ENCODE peak calls at places on chromosomes 4 and X, in seven cellular contexts. One of them, this sample, is unnamed. For H3K4me1 and H3K36me3, the result is how much of the 10 kb centered on the place peaks cover.

GRCh38 chr4:149486861-149487260 is 328.8 kb downstream of the IQCM start:
- DNase-seq in tibial nerve: no peak
- DNase-seq in transverse colon: no peak
- DNase-seq in GM23248: no peak
- DNase-seq in mesenchymal stem cell: no peak
- DNase-seq in GM23338: no peak
- DNase-seq in Caco-2: no peak
- DNase-seq in this sample: no peak

GRCh38 chrX:135973025-135973547 is 702 bp downstream of the MMGT1 start:
- DNase-seq in tibial nerve: no peak
- DNase-seq in transverse colon: peak
- DNase-seq in GM23248: peak
- DNase-seq in mesenchymal stem cell: peak
- DNase-seq in GM23338: peak
- DNase-seq in Caco-2: no peak
- DNase-seq in this sample: no peak

GRCh38 chrX:48458711-48459110 is 11.3 kb downstream of the SLC38A5 start:
- DNase-seq in tibial nerve: no peak
- DNase-seq in transverse colon: no peak
- DNase-seq in GM23248: no peak
- DNase-seq in mesenchymal stem cell: no peak
- DNase-seq in GM23338: no peak
- DNase-seq in Caco-2: no peak
- DNase-seq in this sample: no peak

GRCh38 chr4:105937759-105938158 is 42.5 kb downstream of the NPNT start:
- DNase-seq in tibial nerve: no peak
- DNase-seq in transverse colon: no peak
- DNase-seq in GM23248: no peak
- DNase-seq in mesenchymal stem cell: no peak
- DNase-seq in GM23338: no peak
- DNase-seq in Caco-2: no peak
- DNase-seq in this sample: no peak

GRCh38 chr4:89222171-89222570 is 85.4 kb downstream of the GPRIN3 start:
- DNase-seq in tibial nerve: no peak
- DNase-seq in transverse colon: no peak
- DNase-seq in GM23248: no peak
- DNase-seq in mesenchymal stem cell: no peak
- DNase-seq in GM23338: no peak
- DNase-seq in Caco-2: no peak
- DNase-seq in this sample: no peak

GRCh38 chr4:185469539-185470154 is 1.9 kb downstream of the CCDC110 start:
- DNase-seq in tibial nerve: no peak
- DNase-seq in transverse colon: peak
- DNase-seq in GM23248: no peak
- DNase-seq in mesenchymal stem cell: no peak
- DNase-seq in GM23338: no peak
- DNase-seq in Caco-2: no peak
- DNase-seq in this sample: no peak

GRCh38 chr4:8697826-8698225 is 105.3 kb downstream of the CPZ start:
- DNase-seq in tibial nerve: no peak
- DNase-seq in transverse colon: peak
- DNase-seq in GM23248: no peak
- DNase-seq in mesenchymal stem cell: no peak
- DNase-seq in GM23338: no peak
- DNase-seq in Caco-2: no peak
- DNase-seq in this sample: no peak

GRCh38 chr4:72112514-72113156 is 80.8 kb downstream of the NPFFR2 start:
- DNase-seq in tibial nerve: no peak
- DNase-seq in transverse colon: no peak
- DNase-seq in GM23248: peak
- DNase-seq in mesenchymal stem cell: peak
- DNase-seq in GM23338: no peak
- DNase-seq in Caco-2: no peak
- DNase-seq in this sample: peak

GRCh38 chr4:119646347-119647071 is 17.9 kb upstream of the PDE5A start:
- DNase-seq in tibial nerve: no peak
- DNase-seq in transverse colon: peak
- DNase-seq in GM23248: peak
- DNase-seq in mesenchymal stem cell: no peak
- DNase-seq in GM23338: no peak
- DNase-seq in Caco-2: no peak
- DNase-seq in this sample: no peak

GRCh38 chr4:176002007-176002623 is 63.5 kb upstream of the WDR17 start:
- DNase-seq in tibial nerve: no peak
- DNase-seq in transverse colon: peak
- DNase-seq in GM23248: peak
- DNase-seq in mesenchymal stem cell: peak
- DNase-seq in GM23338: peak
- DNase-seq in Caco-2: no peak
- DNase-seq in this sample: no peak

GRCh38 chrX:111445485-111445884 is 33.5 kb upstream of the DCX start:
- DNase-seq in tibial nerve: no peak
- DNase-seq in transverse colon: no peak
- DNase-seq in GM23248: peak
- DNase-seq in mesenchymal stem cell: peak
- DNase-seq in GM23338: peak
- DNase-seq in Caco-2: no peak
- DNase-seq in this sample: no peak

GRCh38 chrX:115624916-115625315 is 63.9 kb downstream of the PLS3 start:
- DNase-seq in tibial nerve: no peak
- DNase-seq in transverse colon: no peak
- DNase-seq in GM23248: peak
- DNase-seq in mesenchymal stem cell: no peak
- DNase-seq in GM23338: no peak
- DNase-seq in Caco-2: no peak
- DNase-seq in this sample: no peak

DNA sequence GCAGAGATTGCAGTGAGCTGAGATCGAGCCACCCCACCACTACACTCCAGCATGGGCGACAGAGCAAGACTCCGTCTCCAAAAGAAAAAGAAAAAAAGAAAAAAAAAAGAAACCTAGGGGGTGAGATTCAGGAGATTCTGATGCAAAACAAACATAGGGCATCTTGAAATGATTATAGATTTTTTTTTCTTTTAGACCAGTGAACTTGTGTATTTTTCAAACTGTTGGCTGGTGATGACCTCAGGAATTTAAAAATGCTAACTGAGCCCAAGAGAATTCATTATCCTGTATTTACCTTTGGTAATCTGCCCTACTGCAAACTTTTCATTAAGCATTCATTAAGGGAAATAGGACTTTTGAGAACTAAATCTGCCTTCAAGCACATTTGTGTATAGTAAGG is 20.6 kb downstream of the ATP10D start:
- DNase-seq in tibial nerve: no peak
- DNase-seq in transverse colon: no peak
- DNase-seq in GM23248: peak
- DNase-seq in mesenchymal stem cell: no peak
- DNase-seq in GM23338: no peak
- DNase-seq in Caco-2: no peak
- DNase-seq in this sample: no peak
- H3K4me1 ChIP-seq in tibial nerve: under half
- H3K4me1 ChIP-seq in transverse colon: under half
- H3K4me1 ChIP-seq in GM23248: under half
- H3K4me1 ChIP-seq in mesenchymal stem cell: under half
- H3K4me1 ChIP-seq in GM23338: under half
- H3K4me1 ChIP-seq in Caco-2: under half
- H3K4me1 ChIP-seq in this sample: under half

GRCh38 chr4:99563310-99564186 is at the start of gene TRMT10A:
- DNase-seq in tibial nerve: peak
- DNase-seq in transverse colon: peak
- DNase-seq in GM23248: peak
- DNase-seq in mesenchymal stem cell: peak
- DNase-seq in GM23338: peak
- DNase-seq in Caco-2: peak
- DNase-seq in this sample: peak

DNA sequence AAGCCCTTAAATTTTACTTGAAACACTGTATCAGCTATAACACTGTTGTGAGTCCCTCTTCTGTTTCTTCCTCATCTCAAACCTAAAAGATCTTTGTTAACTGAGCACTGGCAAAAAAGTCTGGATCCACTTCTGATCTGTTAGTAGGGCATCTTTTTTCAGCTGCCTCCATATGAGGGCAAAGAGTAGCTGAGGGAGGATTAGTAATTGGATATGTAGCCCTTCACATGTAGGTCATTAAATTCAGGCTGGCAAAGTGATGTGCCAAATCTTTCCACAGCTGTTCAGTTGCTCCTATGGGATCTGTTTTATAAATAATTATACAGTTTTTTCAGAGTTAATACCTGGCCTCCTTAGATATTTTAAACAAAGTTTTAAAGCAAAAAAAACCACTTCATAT is 1.1 kb upstream of the TRMT10A start:
- DNase-seq in tibial nerve: no peak
- DNase-seq in transverse colon: no peak
- DNase-seq in GM23248: no peak
- DNase-seq in mesenchymal stem cell: no peak
- DNase-seq in GM23338: no peak
- DNase-seq in Caco-2: no peak
- DNase-seq in this sample: no peak
- H3K4me3 ChIP-seq in tibial nerve: no peak
- H3K4me3 ChIP-seq in transverse colon: no peak
- H3K4me3 ChIP-seq in GM23248: no peak
- H3K4me3 ChIP-seq in mesenchymal stem cell: no peak
- H3K4me3 ChIP-seq in GM23338: no peak
- H3K4me3 ChIP-seq in Caco-2: no peak
- H3K4me3 ChIP-seq in this sample: no peak

GRCh38 chr4:2696423-2696822 is 59.7 kb downstream of the TNIP2 start:
- DNase-seq in tibial nerve: no peak
- DNase-seq in transverse colon: peak
- DNase-seq in GM23248: no peak
- DNase-seq in mesenchymal stem cell: no peak
- DNase-seq in GM23338: no peak
- DNase-seq in Caco-2: no peak
- DNase-seq in this sample: no peak

GRCh38 chr4:2695661-2696060 is 60.5 kb downstream of the TNIP2 start:
- DNase-seq in tibial nerve: no peak
- DNase-seq in transverse colon: no peak
- DNase-seq in GM23248: no peak
- DNase-seq in mesenchymal stem cell: no peak
- DNase-seq in GM23338: no peak
- DNase-seq in Caco-2: no peak
- DNase-seq in this sample: no peak

GRCh38 chr4:2697995-2698414 is 58.1 kb downstream of the TNIP2 start:
- DNase-seq in tibial nerve: no peak
- DNase-seq in transverse colon: no peak
- DNase-seq in GM23248: no peak
- DNase-seq in mesenchymal stem cell: no peak
- DNase-seq in GM23338: no peak
- DNase-seq in Caco-2: no peak
- DNase-seq in this sample: no peak

GRCh38 chr4:2691952-2692435 is 64.1 kb downstream of the TNIP2 start:
- DNase-seq in tibial nerve: no peak
- DNase-seq in transverse colon: no peak
- DNase-seq in GM23248: no peak
- DNase-seq in mesenchymal stem cell: no peak
- DNase-seq in GM23338: no peak
- DNase-seq in Caco-2: no peak
- DNase-seq in this sample: no peak

GRCh38 chr4:2694691-2695090 is 61.4 kb downstream of the TNIP2 start:
- DNase-seq in tibial nerve: no peak
- DNase-seq in transverse colon: no peak
- DNase-seq in GM23248: no peak
- DNase-seq in mesenchymal stem cell: peak
- DNase-seq in GM23338: no peak
- DNase-seq in Caco-2: no peak
- DNase-seq in this sample: peak
- H3K36me3 ChIP-seq in tibial nerve: under half
- H3K36me3 ChIP-seq in transverse colon: under half
- H3K36me3 ChIP-seq in GM23248: half or more
- H3K36me3 ChIP-seq in mesenchymal stem cell: half or more
- H3K36me3 ChIP-seq in GM23338: under half
- H3K36me3 ChIP-seq in Caco-2: under half
- H3K36me3 ChIP-seq in this sample: under half

DNA sequence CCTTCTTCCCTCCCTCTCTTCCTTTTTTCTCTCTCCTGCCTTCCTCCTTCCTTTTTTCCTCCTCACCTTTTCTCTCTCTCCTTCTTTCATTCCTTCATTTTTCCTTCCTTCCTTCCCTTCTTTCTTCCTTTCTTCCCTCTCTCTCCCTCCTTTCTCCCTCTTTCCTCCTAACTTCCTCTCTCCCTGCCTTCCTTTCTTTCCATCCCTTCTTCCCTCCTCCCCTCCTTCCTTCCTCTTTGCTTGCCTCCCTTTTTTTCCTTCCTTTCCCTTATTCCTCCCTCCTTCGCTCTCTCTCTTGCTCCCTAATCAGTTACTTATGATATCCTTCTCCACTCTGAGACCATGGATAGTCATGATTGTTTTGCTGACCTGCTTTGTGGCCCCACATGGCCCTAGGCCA is 56.7 kb upstream of the PUDP start:
- DNase-seq in tibial nerve: no peak
- DNase-seq in transverse colon: no peak
- DNase-seq in GM23248: no peak
- DNase-seq in mesenchymal stem cell: no peak
- DNase-seq in GM23338: no peak
- DNase-seq in Caco-2: no peak
- DNase-seq in this sample: no peak
- H3K4me1 ChIP-seq in tibial nerve: under half
- H3K4me1 ChIP-seq in transverse colon: under half
- H3K4me1 ChIP-seq in GM23248: under half
- H3K4me1 ChIP-seq in mesenchymal stem cell: under half
- H3K4me1 ChIP-seq in GM23338: under half
- H3K4me1 ChIP-seq in Caco-2: under half
- H3K4me1 ChIP-seq in this sample: under half

GRCh38 chrX:137118136-137118535 is 84.3 kb upstream of the GPR101 start:
- DNase-seq in tibial nerve: no peak
- DNase-seq in transverse colon: no peak
- DNase-seq in GM23248: no peak
- DNase-seq in mesenchymal stem cell: no peak
- DNase-seq in GM23338: no peak
- DNase-seq in Caco-2: no peak
- DNase-seq in this sample: no peak
- H3K4me3 ChIP-seq in tibial nerve: no peak
- H3K4me3 ChIP-seq in transverse colon: no peak
- H3K4me3 ChIP-seq in GM23248: no peak
- H3K4me3 ChIP-seq in mesenchymal stem cell: no peak
- H3K4me3 ChIP-seq in GM23338: no peak
- H3K4me3 ChIP-seq in Caco-2: no peak
- H3K4me3 ChIP-seq in this sample: no peak

GRCh38 chr4:102817613-102818268 is 9.6 kb downstream of the UBE2D3 start:
- DNase-seq in tibial nerve: no peak
- DNase-seq in transverse colon: no peak
- DNase-seq in GM23248: no peak
- DNase-seq in mesenchymal stem cell: no peak
- DNase-seq in GM23338: no peak
- DNase-seq in Caco-2: no peak
- DNase-seq in this sample: no peak
- H3K36me3 ChIP-seq in tibial nerve: under half
- H3K36me3 ChIP-seq in transverse colon: under half
- H3K36me3 ChIP-seq in GM23248: under half
- H3K36me3 ChIP-seq in mesenchymal stem cell: under half
- H3K36me3 ChIP-seq in GM23338: under half
- H3K36me3 ChIP-seq in Caco-2: under half
- H3K36me3 ChIP-seq in this sample: half or more

This sample was measured in SJSA1.